ENCODE peak calls at places on chromosomes 4 and X, in four cellular contexts. E is H1, D is K562, C is WTC11. T is an unnamed sample.

GRCh38 chr4:146522098-146522861 is 540 bp upstream of the SLC10A7 start:
- DNase-seq in E (peak; percentile 33), D (peak; percentile 82), C (peak; percentile 76), T (peak; percentile 91)

GRCh38 chr4:75289843-75290616 is 224.2 kb downstream of the RCHY1 start:
- DNase-seq in E (peak; percentile 27), D (no peak), C (peak; percentile 53), T (no peak)

GRCh38 chr4:118282692-118283091 is 70.1 kb downstream of the PRSS12 start:
- DNase-seq in E (no peak), D (no peak), C (no peak), T (no peak)

GRCh38 chrX:32744906-32745305 is 466.4 kb downstream of the DMD start:
- DNase-seq in E (no peak), D (no peak), C (no peak), T (no peak)

GRCh38 chrX:115393271-115393670 is 103.8 kb downstream of the LUZP4 start:
- DNase-seq in E (no peak), D (no peak), C (no peak), T (no peak)

GRCh38 chrX:150897371-150898319 is 823 bp downstream of the CD99L2 start:
- DNase-seq in E (no peak), D (peak; percentile 12), C (peak; percentile 47), T (peak; percentile 34)

GRCh38 chrX:18983711-18984380 is at the start of gene PHKA2:
- DNase-seq in E (no peak), D (peak; percentile 70), C (peak; percentile 58), T (peak; percentile 83)

GRCh38 chrX:41885724-41886123 is 37.6 kb downstream of the CASK start:
- DNase-seq in E (no peak), D (no peak), C (no peak), T (no peak)

GRCh38 chr4:33924801-33925200 is 2319.5 kb downstream of the ARAP2 start:
- DNase-seq in E (no peak), D (no peak), C (no peak), T (no peak)

GRCh38 chrX:8607326-8607725 is 124.6 kb downstream of the ANOS1 start:
- DNase-seq in E (no peak), D (no peak), C (no peak), T (no peak)

GRCh38 chrX:119643696-119644095 is 37.5 kb upstream of the NKRF start:
- DNase-seq in E (no peak), D (no peak), C (no peak), T (no peak)

GRCh38 chrX:106894392-106894909 is 8.7 kb downstream of the RIPPLY1 start:
- DNase-seq in E (peak; percentile 2), D (peak; percentile 54), C (peak; percentile 52), T (peak; percentile 59)

GRCh38 chr4:81084624-81085023 is 54.1 kb downstream of the BMP3 start:
- DNase-seq in E (no peak), D (no peak), C (no peak), T (no peak)

GRCh38 chr4:3613980-3614730 is 81.9 kb upstream of the LRPAP1 start:
- DNase-seq in E (no peak), D (no peak), C (no peak), T (peak; percentile 86)

GRCh38 chr4:69800599-69800998 is 40.2 kb upstream of the SULT1B1 start:
- DNase-seq in E (no peak), D (no peak), C (no peak), T (no peak)

GRCh38 chr4:2834001-2834921 is 9.4 kb upstream of the ADD1 start:
- DNase-seq in E (no peak), D (no peak), C (no peak), T (no peak)

GRCh38 chrX:143664302-143664701 is 28.4 kb upstream of the SLITRK4 start:
- DNase-seq in E (no peak), D (peak; percentile 3), C (no peak), T (peak; percentile 11)
- TF ChIP-seq CTCF in E (no peak), D (no peak), C (no peak), T (peak; percentile 77)

GRCh38 chr4:174036111-174036510 is 247.4 kb downstream of the FBXO8 start:
- DNase-seq in E (no peak), D (no peak), C (no peak), T (no peak)

GRCh38 chr4:174037631-174038030 is 245.8 kb downstream of the FBXO8 start:
- DNase-seq in E (no peak), D (no peak), C (no peak), T (no peak)

GRCh38 chr4:174038481-174038880 is 245.0 kb downstream of the FBXO8 start:
- DNase-seq in E (no peak), D (no peak), C (no peak), T (no peak)

GRCh38 chr4:174036563-174036962 is 246.9 kb downstream of the FBXO8 start:
- DNase-seq in E (no peak), D (no peak), C (no peak), T (no peak)

DNA sequence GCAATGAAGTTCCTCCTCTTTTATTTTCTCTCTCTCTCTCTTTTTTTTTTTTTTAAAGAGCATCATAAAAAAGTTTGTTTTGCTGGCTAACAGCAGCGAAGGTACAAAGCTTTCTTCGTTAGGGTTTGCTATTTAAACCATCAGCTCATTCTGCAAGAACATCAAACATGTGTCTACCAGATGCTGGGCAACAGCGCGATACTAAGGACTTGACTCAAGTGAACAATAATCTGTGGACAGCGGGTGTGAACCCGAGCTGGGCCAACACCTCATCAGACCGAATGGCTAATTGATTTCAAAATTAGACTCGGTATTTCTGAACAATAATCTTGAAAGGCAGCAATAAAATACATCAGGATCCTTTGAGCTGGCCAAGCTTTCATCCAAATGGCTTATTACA is 246.4 kb downstream of the FBXO8 start:
- DNase-seq in E (no peak), D (no peak), C (no peak), T (no peak)
- TF ChIP-seq TEAD4 in E (no peak), D (no peak), C (no peak), T (no peak)

DNA sequence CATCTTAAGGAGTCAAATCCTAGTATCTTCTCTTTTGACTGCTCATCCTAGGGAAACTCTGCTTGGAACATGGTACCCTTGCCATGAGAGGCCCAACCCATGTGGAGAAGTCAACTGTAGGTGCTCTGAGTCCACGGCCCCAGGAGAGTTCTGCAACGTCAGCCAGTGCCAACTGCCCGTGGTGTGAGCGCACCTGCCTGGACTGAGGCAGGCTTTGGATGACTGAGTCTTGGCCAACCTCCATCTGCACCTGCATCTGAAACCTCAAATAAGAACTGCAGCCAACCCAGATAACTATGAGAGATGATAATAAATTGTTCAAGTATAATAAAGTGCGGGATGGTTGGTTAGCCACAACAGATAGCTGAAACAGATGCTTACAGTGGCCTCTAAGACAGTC is 772.0 kb downstream of the TRIML1 start:
- DNase-seq in E (no peak), D (no peak), C (no peak), T (no peak)
- TF ChIP-seq CTCF in E (no peak), D (no peak), C (no peak), T (no peak)

GRCh38 chr4:107956011-107956410 is 24.7 kb downstream of the CYP2U1 start:
- DNase-seq in E (no peak), D (no peak), C (no peak), T (no peak)

GRCh38 chr4:107950746-107951540 is 19.6 kb downstream of the CYP2U1 start:
- DNase-seq in E (no peak), D (no peak), C (no peak), T (no peak)

GRCh38 chr4:107945809-107946208 is 14.5 kb downstream of the CYP2U1 start:
- DNase-seq in E (no peak), D (no peak), C (no peak), T (no peak)

GRCh38 chr4:107951551-107951950 is 20.2 kb downstream of the CYP2U1 start:
- DNase-seq in E (no peak), D (no peak), C (no peak), T (no peak)
- TF ChIP-seq TEAD4 in E (no peak), D (no peak), C (no peak), T (no peak)

DNA sequence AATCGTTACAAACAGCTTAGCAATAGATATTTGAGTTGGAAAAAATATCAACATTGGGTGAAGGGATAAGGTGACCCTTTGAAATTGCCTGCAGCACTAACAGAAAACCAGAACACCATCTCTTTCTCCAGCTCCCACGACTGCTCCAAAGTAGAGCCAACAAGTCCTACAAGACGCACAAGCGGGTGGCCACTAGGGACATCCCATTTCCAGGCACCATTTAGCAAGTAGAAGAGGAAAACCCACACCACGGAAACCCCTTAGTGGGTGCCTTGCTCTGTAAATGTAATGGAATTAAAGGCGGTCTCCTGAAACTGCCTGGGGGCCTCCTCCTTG is 1.9 kb downstream of the ARHGAP6 start:
- DNase-seq in E (no peak), D (no peak), C (peak; percentile 7), T (no peak)
- TF ChIP-seq CTCF in E (no peak), D (no peak), C (no peak), T (no peak)

GRCh38 chr4:4687935-4688727 is 146.3 kb upstream of the STX18 start:
- DNase-seq in E (no peak), D (no peak), C (no peak), T (no peak)

GRCh38 chr4:4690854-4691253 is 149.0 kb upstream of the STX18 start:
- DNase-seq in E (no peak), D (no peak), C (no peak), T (no peak)

GRCh38 chr4:4693258-4693657 is 151.4 kb upstream of the STX18 start:
- DNase-seq in E (no peak), D (no peak), C (no peak), T (no peak)

GRCh38 chr4:4687100-4687499 is 145.3 kb upstream of the STX18 start:
- DNase-seq in E (no peak), D (no peak), C (no peak), T (no peak)

GRCh38 chr4:4689694-4690440 is 148.0 kb upstream of the STX18 start:
- DNase-seq in E (no peak), D (no peak), C (no peak), T (no peak)
- TF ChIP-seq TEAD4 in E (no peak), D (no peak), C (no peak), T (no peak)

DNA sequence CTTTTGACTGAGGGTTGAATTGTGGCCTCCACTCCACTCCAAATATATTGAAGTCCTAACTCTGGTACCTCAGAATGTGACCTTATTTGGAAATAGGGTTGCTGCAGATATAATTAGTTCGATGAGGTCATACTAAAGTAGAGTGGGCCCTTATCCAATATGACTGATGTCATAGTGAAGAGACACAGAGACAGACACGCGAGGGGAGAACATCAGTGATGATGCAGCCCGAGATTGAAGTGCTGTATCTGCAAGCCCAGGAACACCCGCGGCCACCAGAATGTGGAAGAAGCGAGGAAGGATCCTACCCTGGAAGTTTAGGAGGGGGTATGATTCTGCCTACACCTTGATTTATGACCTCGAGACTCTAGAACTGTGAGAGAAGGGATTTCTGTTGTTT is 279.0 kb downstream of the ANKRD50 start:
- DNase-seq in E (no peak), D (no peak), C (no peak), T (no peak)
- TF ChIP-seq CTCF in E (no peak), D (no peak), C (no peak), T (no peak)